ENCODE peak calls at places on chromosome 14, in six cellular contexts. One of them, this sample, is unnamed.
A peak's percentile ranks its signal among the peaks of the same experiment; 100 is the strongest.

GRCh38 chr14:60565211-60565610 is 56.3 kb downstream of the SIX6 start:
- DNase-seq in IMR-90: peak; percentile 62
- DNase-seq in neuronal stem cell: no peak
- DNase-seq in mesenchymal stem cell: no peak
- DNase-seq in H1: no peak
- DNase-seq in H9: no peak
- DNase-seq in this sample: no peak

GRCh38 chr14:78446807-78447206 is 276.6 kb downstream of the NRXN3 start:
- DNase-seq in IMR-90: no peak
- DNase-seq in neuronal stem cell: peak; percentile 59
- DNase-seq in mesenchymal stem cell: no peak
- DNase-seq in H1: no peak
- DNase-seq in H9: peak; percentile 32
- DNase-seq in this sample: no peak

GRCh38 chr14:104735830-104736642 is 12.0 kb downstream of the ADSS1 start:
- DNase-seq in IMR-90: peak; percentile 68
- DNase-seq in neuronal stem cell: no peak
- DNase-seq in mesenchymal stem cell: peak; percentile 92
- DNase-seq in H1: no peak
- DNase-seq in H9: no peak
- DNase-seq in this sample: peak; percentile 38

GRCh38 chr14:104586832-104587620 is 7.5 kb downstream of the C14orf180 start:
- DNase-seq in IMR-90: no peak
- DNase-seq in neuronal stem cell: no peak
- DNase-seq in mesenchymal stem cell: no peak
- DNase-seq in H1: no peak
- DNase-seq in H9: no peak
- DNase-seq in this sample: no peak

GRCh38 chr14:95524706-95525512 is 8.5 kb upstream of the SYNE3 start:
- DNase-seq in IMR-90: peak; percentile 71
- DNase-seq in neuronal stem cell: no peak
- DNase-seq in mesenchymal stem cell: peak; percentile 50
- DNase-seq in H1: no peak
- DNase-seq in H9: no peak
- DNase-seq in this sample: peak; percentile 96

GRCh38 chr14:91614187-91614586 is 104.1 kb upstream of the PPP4R3A start:
- DNase-seq in IMR-90: peak; percentile 6
- DNase-seq in neuronal stem cell: no peak
- DNase-seq in mesenchymal stem cell: no peak
- DNase-seq in H1: no peak
- DNase-seq in H9: no peak
- DNase-seq in this sample: no peak

GRCh38 chr14:23432102-23432925 is 3.1 kb downstream of the MYH7 start:
- DNase-seq in IMR-90: no peak
- DNase-seq in neuronal stem cell: no peak
- DNase-seq in mesenchymal stem cell: no peak
- DNase-seq in H1: no peak
- DNase-seq in H9: no peak
- DNase-seq in this sample: no peak

GRCh38 chr14:54709444-54709843 is 142.5 kb downstream of the SAMD4A start:
- DNase-seq in IMR-90: no peak
- DNase-seq in neuronal stem cell: no peak
- DNase-seq in mesenchymal stem cell: no peak
- DNase-seq in H1: no peak
- DNase-seq in H9: no peak
- DNase-seq in this sample: no peak

GRCh38 chr14:58479975-58480374 is 52.5 kb downstream of the KIAA0586 start:
- DNase-seq in IMR-90: no peak
- DNase-seq in neuronal stem cell: no peak
- DNase-seq in mesenchymal stem cell: no peak
- DNase-seq in H1: no peak
- DNase-seq in H9: no peak
- DNase-seq in this sample: no peak

GRCh38 chr14:91315844-91316267 is 71.4 kb upstream of the GPR68 start:
- DNase-seq in IMR-90: no peak
- DNase-seq in neuronal stem cell: no peak
- DNase-seq in mesenchymal stem cell: no peak
- DNase-seq in H1: no peak
- DNase-seq in H9: no peak
- DNase-seq in this sample: no peak

GRCh38 chr14:63650336-63650952 is 8.8 kb upstream of the WDR89 start:
- DNase-seq in IMR-90: peak; percentile 42
- DNase-seq in neuronal stem cell: no peak
- DNase-seq in mesenchymal stem cell: no peak
- DNase-seq in H1: no peak
- DNase-seq in H9: no peak
- DNase-seq in this sample: no peak

GRCh38 chr14:62064741-62065323 is 302.6 kb downstream of the SNAPC1 start:
- DNase-seq in IMR-90: no peak
- DNase-seq in neuronal stem cell: no peak
- DNase-seq in mesenchymal stem cell: no peak
- DNase-seq in H1: no peak
- DNase-seq in H9: no peak
- DNase-seq in this sample: no peak

GRCh38 chr14:30874999-30875787 is 834 bp downstream of the COCH start:
- DNase-seq in IMR-90: no peak
- DNase-seq in neuronal stem cell: peak; percentile 12
- DNase-seq in mesenchymal stem cell: peak; percentile 11
- DNase-seq in H1: peak; percentile 77
- DNase-seq in H9: peak; percentile 58
- DNase-seq in this sample: no peak

GRCh38 chr14:84343637-84344036 is 1186.3 kb upstream of the FLRT2 start:
- DNase-seq in IMR-90: peak; percentile 70
- DNase-seq in neuronal stem cell: no peak
- DNase-seq in mesenchymal stem cell: peak; percentile 94
- DNase-seq in H1: no peak
- DNase-seq in H9: no peak
- DNase-seq in this sample: no peak

GRCh38 chr14:60649815-60650381 is 621 bp upstream of the SIX1 start:
- DNase-seq in IMR-90: peak; percentile 60
- DNase-seq in neuronal stem cell: peak; percentile 40
- DNase-seq in mesenchymal stem cell: no peak
- DNase-seq in H1: no peak
- DNase-seq in H9: peak; percentile 61
- DNase-seq in this sample: no peak

GRCh38 chr14:75660238-75660629 is 442 bp downstream of the ERG28 start:
- DNase-seq in IMR-90: no peak
- DNase-seq in neuronal stem cell: no peak
- DNase-seq in mesenchymal stem cell: no peak
- DNase-seq in H1: no peak
- DNase-seq in H9: no peak
- DNase-seq in this sample: no peak

GRCh38 chr14:56125772-56126411 is 7.7 kb downstream of the PELI2 start:
- DNase-seq in IMR-90: no peak
- DNase-seq in neuronal stem cell: no peak
- DNase-seq in mesenchymal stem cell: no peak
- DNase-seq in H1: no peak
- DNase-seq in H9: no peak
- DNase-seq in this sample: no peak

GRCh38 chr14:24051789-24052655 is at the start of gene CARMIL3:
- DNase-seq in IMR-90: peak; percentile 34
- DNase-seq in neuronal stem cell: peak; percentile 69
- DNase-seq in mesenchymal stem cell: peak; percentile 49
- DNase-seq in H1: peak; percentile 89
- DNase-seq in H9: peak; percentile 78
- DNase-seq in this sample: peak; percentile 25

GRCh38 chr14:103522649-103523582 is at the start of gene CKB:
- DNase-seq in IMR-90: peak; percentile 45
- DNase-seq in neuronal stem cell: peak; percentile 74
- DNase-seq in mesenchymal stem cell: peak; percentile 71
- DNase-seq in H1: peak; percentile 90
- DNase-seq in H9: peak; percentile 75
- DNase-seq in this sample: no peak

GRCh38 chr14:95409472-95410307 is 90.0 kb upstream of the CLMN start:
- DNase-seq in IMR-90: no peak
- DNase-seq in neuronal stem cell: no peak
- DNase-seq in mesenchymal stem cell: no peak
- DNase-seq in H1: no peak
- DNase-seq in H9: no peak
- DNase-seq in this sample: no peak

GRCh38 chr14:92988786-92989755 is 66.1 kb downstream of the CHGA start:
- DNase-seq in IMR-90: no peak
- DNase-seq in neuronal stem cell: no peak
- DNase-seq in mesenchymal stem cell: no peak
- DNase-seq in H1: no peak
- DNase-seq in H9: no peak
- DNase-seq in this sample: no peak

GRCh38 chr14:92986254-92987147 is 63.6 kb downstream of the CHGA start:
- DNase-seq in IMR-90: peak; percentile 70
- DNase-seq in neuronal stem cell: no peak
- DNase-seq in mesenchymal stem cell: peak; percentile 28
- DNase-seq in H1: no peak
- DNase-seq in H9: no peak
- DNase-seq in this sample: no peak

GRCh38 chr14:92985521-92985920 is 62.6 kb downstream of the CHGA start:
- DNase-seq in IMR-90: no peak
- DNase-seq in neuronal stem cell: no peak
- DNase-seq in mesenchymal stem cell: no peak
- DNase-seq in H1: no peak
- DNase-seq in H9: no peak
- DNase-seq in this sample: no peak

GRCh38 chr14:92987713-92988510 is 65.0 kb downstream of the CHGA start:
- DNase-seq in IMR-90: no peak
- DNase-seq in neuronal stem cell: no peak
- DNase-seq in mesenchymal stem cell: no peak
- DNase-seq in H1: no peak
- DNase-seq in H9: no peak
- DNase-seq in this sample: no peak

GRCh38 chr14:92987148-92987570 is 64.2 kb downstream of the CHGA start:
- DNase-seq in IMR-90: no peak
- DNase-seq in neuronal stem cell: no peak
- DNase-seq in mesenchymal stem cell: no peak
- DNase-seq in H1: no peak
- DNase-seq in H9: no peak
- DNase-seq in this sample: no peak
- H3K27ac ChIP-seq in IMR-90: no peak overlapping the region
- H3K27ac ChIP-seq in neuronal stem cell: no peak overlapping the region
- H3K27ac ChIP-seq in mesenchymal stem cell: no peak overlapping the region
- H3K27ac ChIP-seq in H1: no peak overlapping the region
- H3K27ac ChIP-seq in H9: no peak overlapping the region
- H3K27ac ChIP-seq in this sample: no peak overlapping the region

GRCh38 chr14:34038358-34039057 is 87.6 kb upstream of the EGLN3 start:
- DNase-seq in IMR-90: no peak
- DNase-seq in neuronal stem cell: no peak
- DNase-seq in mesenchymal stem cell: no peak
- DNase-seq in H1: no peak
- DNase-seq in H9: no peak
- DNase-seq in this sample: peak; percentile 78
- H2AFZ ChIP-seq in IMR-90: no peak overlapping the region
- H2AFZ ChIP-seq in neuronal stem cell: no peak overlapping the region
- H2AFZ ChIP-seq in mesenchymal stem cell: no peak overlapping the region
- H2AFZ ChIP-seq in H1: no peak overlapping the region
- H2AFZ ChIP-seq in H9: no peak overlapping the region
- H2AFZ ChIP-seq in this sample: no peak overlapping the region

DNA sequence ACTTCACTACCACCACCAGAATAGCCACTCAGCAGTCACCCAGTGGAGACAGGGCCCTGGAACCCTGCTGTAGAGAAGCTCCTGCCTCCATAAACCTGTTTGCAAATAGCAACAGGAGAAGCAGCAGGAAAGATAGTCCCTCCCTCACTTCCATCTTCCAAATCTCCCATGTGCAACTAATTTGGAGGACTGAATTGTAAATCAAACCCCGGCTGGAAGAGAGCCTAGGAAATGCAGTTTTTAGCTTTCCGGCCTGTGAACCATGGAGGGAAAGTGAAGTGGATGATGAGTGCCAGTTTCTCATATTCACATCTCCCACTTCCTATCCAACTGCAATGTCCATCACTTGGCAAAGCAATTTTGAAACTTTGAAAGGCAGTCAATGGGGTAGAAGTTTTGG is 167.2 kb upstream of the FRMD6 start:
- DNase-seq in IMR-90: no peak
- DNase-seq in neuronal stem cell: no peak
- DNase-seq in mesenchymal stem cell: no peak
- DNase-seq in H1: no peak
- DNase-seq in H9: no peak
- DNase-seq in this sample: no peak
- H4K8ac ChIP-seq in IMR-90: no peak overlapping the region
- H4K8ac ChIP-seq in neuronal stem cell: no peak overlapping the region
- H4K8ac ChIP-seq in mesenchymal stem cell: no peak overlapping the region
- H4K8ac ChIP-seq in H1: no peak overlapping the region
- H4K8ac ChIP-seq in H9: no peak overlapping the region
- H4K8ac ChIP-seq in this sample: no peak overlapping the region

GRCh38 chr14:99748529-99748928 is 44.7 kb upstream of the EML1 start:
- DNase-seq in IMR-90: no peak
- DNase-seq in neuronal stem cell: no peak
- DNase-seq in mesenchymal stem cell: no peak
- DNase-seq in H1: no peak
- DNase-seq in H9: no peak
- DNase-seq in this sample: no peak

GRCh38 chr14:99750746-99751450 is 42.3 kb upstream of the EML1 start:
- DNase-seq in IMR-90: no peak
- DNase-seq in neuronal stem cell: no peak
- DNase-seq in mesenchymal stem cell: no peak
- DNase-seq in H1: no peak
- DNase-seq in H9: no peak
- DNase-seq in this sample: no peak

GRCh38 chr14:99751539-99752485 is 41.4 kb upstream of the EML1 start:
- DNase-seq in IMR-90: peak; percentile 69
- DNase-seq in neuronal stem cell: no peak
- DNase-seq in mesenchymal stem cell: peak; percentile 90
- DNase-seq in H1: no peak
- DNase-seq in H9: no peak
- DNase-seq in this sample: peak; percentile 17

GRCh38 chr14:99749142-99749541 is 44.1 kb upstream of the EML1 start:
- DNase-seq in IMR-90: no peak
- DNase-seq in neuronal stem cell: no peak
- DNase-seq in mesenchymal stem cell: no peak
- DNase-seq in H1: no peak
- DNase-seq in H9: no peak
- DNase-seq in this sample: peak; percentile 54

GRCh38 chr14:99749763-99750715 is 43.2 kb upstream of the EML1 start:
- DNase-seq in IMR-90: no peak
- DNase-seq in neuronal stem cell: no peak
- DNase-seq in mesenchymal stem cell: no peak
- DNase-seq in H1: no peak
- DNase-seq in H9: no peak
- DNase-seq in this sample: no peak
- H3K27ac ChIP-seq in IMR-90: no peak overlapping the region
- H3K27ac ChIP-seq in neuronal stem cell: no peak overlapping the region
- H3K27ac ChIP-seq in mesenchymal stem cell: no peak overlapping the region
- H3K27ac ChIP-seq in H1: no peak overlapping the region
- H3K27ac ChIP-seq in H9: no peak overlapping the region
- H3K27ac ChIP-seq in this sample: no peak overlapping the region

This sample was measured in trophoblast cell.